ENCODE peak calls at places on chromosomes 5 and 9, in four cellular contexts. One of them, this sample, is unnamed.

GRCh38 chr5:154771383-154771901 is 16.3 kb downstream of the LARP1 start:
- DNase-seq in kidney epithelial cell: peak; percentile 50
- DNase-seq in uterus: no peak
- DNase-seq in coronary artery: no peak
- DNase-seq in this sample: no peak

GRCh38 chr5:124162782-124163532 is 583.5 kb downstream of the ZNF608 start:
- DNase-seq in kidney epithelial cell: no peak
- DNase-seq in uterus: no peak
- DNase-seq in coronary artery: no peak
- DNase-seq in this sample: no peak

GRCh38 chr9:3244963-3245653 is 280.7 kb downstream of the RFX3 start:
- DNase-seq in kidney epithelial cell: peak; percentile 41
- DNase-seq in uterus: no peak
- DNase-seq in coronary artery: no peak
- DNase-seq in this sample: no peak

GRCh38 chr9:112790231-112790774 is 39.7 kb downstream of the SNX30 start:
- DNase-seq in kidney epithelial cell: no peak
- DNase-seq in uterus: no peak
- DNase-seq in coronary artery: no peak
- DNase-seq in this sample: no peak

GRCh38 chr9:93097496-93098205 is 1.6 kb downstream of the CARD19 start:
- DNase-seq in kidney epithelial cell: no peak
- DNase-seq in uterus: peak; percentile 43
- DNase-seq in coronary artery: peak; percentile 83
- DNase-seq in this sample: peak; percentile 23

GRCh38 chr5:139133237-139133636 is 64.9 kb downstream of the SIL1 start:
- DNase-seq in kidney epithelial cell: no peak
- DNase-seq in uterus: no peak
- DNase-seq in coronary artery: no peak
- DNase-seq in this sample: no peak

GRCh38 chr9:17134396-17134842 is 421 bp upstream of the CNTLN start:
- DNase-seq in kidney epithelial cell: no peak
- DNase-seq in uterus: peak; percentile 59
- DNase-seq in coronary artery: no peak
- DNase-seq in this sample: no peak

GRCh38 chr5:152560508-152561137 is 155.5 kb upstream of the NMUR2 start:
- DNase-seq in kidney epithelial cell: peak; percentile 9
- DNase-seq in uterus: no peak
- DNase-seq in coronary artery: no peak
- DNase-seq in this sample: peak; percentile 54

GRCh38 chr9:107612136-107612535 is 122.6 kb upstream of the KLF4 start:
- DNase-seq in kidney epithelial cell: no peak
- DNase-seq in uterus: peak; percentile 75
- DNase-seq in coronary artery: no peak
- DNase-seq in this sample: no peak

GRCh38 chr9:113857875-113858274 is 18.2 kb upstream of the ZNF618 start:
- DNase-seq in kidney epithelial cell: no peak
- DNase-seq in uterus: no peak
- DNase-seq in coronary artery: no peak
- DNase-seq in this sample: no peak

DNA sequence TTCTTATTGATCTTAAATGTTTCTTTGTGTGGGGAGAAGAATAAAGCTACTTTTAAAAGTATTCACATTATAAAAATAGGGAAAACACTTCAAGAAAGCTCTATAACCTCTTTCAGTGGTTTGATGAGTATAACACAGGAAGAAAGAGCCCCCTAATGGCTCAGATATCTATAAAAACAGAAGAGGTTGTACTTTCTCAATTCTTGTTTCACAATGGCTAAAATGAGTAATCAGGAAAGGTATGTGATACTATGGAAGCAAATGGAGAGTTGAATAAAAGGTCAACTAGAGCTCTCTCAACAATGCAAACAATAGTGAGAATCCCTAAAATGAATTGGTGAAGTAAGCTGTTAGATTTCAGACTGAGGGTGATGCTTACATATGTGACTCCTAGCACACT is 584.6 kb upstream of the CDH18 start:
- DNase-seq in kidney epithelial cell: peak; percentile 49
- DNase-seq in uterus: no peak
- DNase-seq in coronary artery: no peak
- DNase-seq in this sample: no peak
- TF ChIP-seq CTCF in kidney epithelial cell: peak; percentile 11
- TF ChIP-seq CTCF in uterus: no peak
- TF ChIP-seq CTCF in coronary artery: no peak
- TF ChIP-seq CTCF in this sample: no peak

GRCh38 chr5:8176101-8176693 is 307.2 kb downstream of the MTRR start:
- DNase-seq in kidney epithelial cell: no peak
- DNase-seq in uterus: no peak
- DNase-seq in coronary artery: no peak
- DNase-seq in this sample: no peak
- TF ChIP-seq CTCF in kidney epithelial cell: no peak
- TF ChIP-seq CTCF in uterus: no peak
- TF ChIP-seq CTCF in coronary artery: no peak
- TF ChIP-seq CTCF in this sample: no peak

GRCh38 chr9:110126986-110127864 is 80.7 kb downstream of the C9orf152 start:
- DNase-seq in kidney epithelial cell: no peak
- DNase-seq in uterus: peak; percentile 83
- DNase-seq in coronary artery: peak; percentile 90
- DNase-seq in this sample: no peak
- TF ChIP-seq CTCF in kidney epithelial cell: no peak
- TF ChIP-seq CTCF in uterus: no peak
- TF ChIP-seq CTCF in coronary artery: no peak
- TF ChIP-seq CTCF in this sample: no peak

GRCh38 chr9:111037744-111038335 is 430 bp downstream of the LPAR1 start:
- DNase-seq in kidney epithelial cell: no peak
- DNase-seq in uterus: no peak
- DNase-seq in coronary artery: no peak
- DNase-seq in this sample: no peak
- TF ChIP-seq CTCF in kidney epithelial cell: no peak
- TF ChIP-seq CTCF in uterus: peak; percentile 25
- TF ChIP-seq CTCF in coronary artery: no peak
- TF ChIP-seq CTCF in this sample: no peak

GRCh38 chr5:157801-158200 is 33.5 kb upstream of the LRRC14B start:
- DNase-seq in kidney epithelial cell: no peak
- DNase-seq in uterus: no peak
- DNase-seq in coronary artery: peak; percentile 50
- DNase-seq in this sample: no peak

GRCh38 chr5:160894-161540 is 30.3 kb upstream of the LRRC14B start:
- DNase-seq in kidney epithelial cell: no peak
- DNase-seq in uterus: no peak
- DNase-seq in coronary artery: peak; percentile 62
- DNase-seq in this sample: no peak

GRCh38 chr5:158807-159447 is 32.4 kb upstream of the LRRC14B start:
- DNase-seq in kidney epithelial cell: no peak
- DNase-seq in uterus: no peak
- DNase-seq in coronary artery: peak; percentile 16
- DNase-seq in this sample: no peak

GRCh38 chr5:160173-160510 is 31.2 kb upstream of the LRRC14B start:
- DNase-seq in kidney epithelial cell: no peak
- DNase-seq in uterus: no peak
- DNase-seq in coronary artery: peak; percentile 16
- DNase-seq in this sample: no peak

GRCh38 chr5:159448-160172 is 31.7 kb upstream of the LRRC14B start:
- DNase-seq in kidney epithelial cell: no peak
- DNase-seq in uterus: no peak
- DNase-seq in coronary artery: peak; percentile 29
- DNase-seq in this sample: no peak
- TF ChIP-seq CTCF in kidney epithelial cell: no peak
- TF ChIP-seq CTCF in uterus: no peak
- TF ChIP-seq CTCF in coronary artery: no peak
- TF ChIP-seq CTCF in this sample: no peak

GRCh38 chr9:88534456-88535225 is at the start of gene NXNL2:
- DNase-seq in kidney epithelial cell: no peak
- DNase-seq in uterus: peak; percentile 93
- DNase-seq in coronary artery: peak; percentile 91
- DNase-seq in this sample: peak; percentile 41

GRCh38 chr9:88533951-88534455 is 975 bp upstream of the NXNL2 start:
- DNase-seq in kidney epithelial cell: no peak
- DNase-seq in uterus: peak; percentile 74
- DNase-seq in coronary artery: peak; percentile 79
- DNase-seq in this sample: no peak

GRCh38 chr9:88531920-88532319 is 3.1 kb upstream of the NXNL2 start:
- DNase-seq in kidney epithelial cell: no peak
- DNase-seq in uterus: no peak
- DNase-seq in coronary artery: no peak
- DNase-seq in this sample: no peak

GRCh38 chr9:88530051-88530450 is 4.9 kb upstream of the NXNL2 start:
- DNase-seq in kidney epithelial cell: peak; percentile 65
- DNase-seq in uterus: peak; percentile 78
- DNase-seq in coronary artery: no peak
- DNase-seq in this sample: no peak

DNA sequence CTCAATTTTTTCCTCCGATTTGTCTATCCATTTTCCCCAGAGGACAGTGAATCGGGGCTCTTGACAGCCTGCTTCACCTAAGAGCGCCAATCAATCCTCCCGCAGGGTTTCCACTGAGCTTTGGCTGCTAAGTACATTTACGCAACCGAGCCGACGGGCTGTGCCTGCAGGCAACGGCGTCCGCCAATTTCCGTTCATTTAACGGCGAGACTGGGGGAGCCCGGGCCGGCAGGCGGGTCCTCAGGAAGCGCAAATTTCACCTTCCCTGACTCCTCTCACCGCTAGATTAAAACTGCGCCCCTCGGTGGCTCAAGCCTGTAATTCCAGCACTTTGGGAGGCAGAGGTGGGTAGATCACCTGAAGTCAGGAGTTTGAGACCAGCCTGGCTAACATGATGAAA is 2.7 kb upstream of the NXNL2 start:
- DNase-seq in kidney epithelial cell: peak; percentile 26
- DNase-seq in uterus: peak; percentile 58
- DNase-seq in coronary artery: no peak
- DNase-seq in this sample: no peak
- TF ChIP-seq CTCF in kidney epithelial cell: peak; percentile 32
- TF ChIP-seq CTCF in uterus: peak; percentile 11
- TF ChIP-seq CTCF in coronary artery: no peak
- TF ChIP-seq CTCF in this sample: no peak

GRCh38 chr9:127886401-127886972 is 9.0 kb upstream of the AK1 start:
- DNase-seq in kidney epithelial cell: no peak
- DNase-seq in uterus: peak; percentile 13
- DNase-seq in coronary artery: peak; percentile 72
- DNase-seq in this sample: no peak

GRCh38 chr9:127884976-127885490 is 7.6 kb upstream of the AK1 start:
- DNase-seq in kidney epithelial cell: no peak
- DNase-seq in uterus: peak; percentile 13
- DNase-seq in coronary artery: no peak
- DNase-seq in this sample: no peak

GRCh38 chr9:127890053-127890452 is 9.3 kb downstream of the ST6GALNAC6 start:
- DNase-seq in kidney epithelial cell: no peak
- DNase-seq in uterus: no peak
- DNase-seq in coronary artery: no peak
- DNase-seq in this sample: no peak

GRCh38 chr9:127885508-127886281 is 8.2 kb upstream of the AK1 start:
- DNase-seq in kidney epithelial cell: no peak
- DNase-seq in uterus: peak; percentile 15
- DNase-seq in coronary artery: no peak
- DNase-seq in this sample: no peak

GRCh38 chr9:127887792-127888191 is 10.3 kb upstream of the AK1 start:
- DNase-seq in kidney epithelial cell: no peak
- DNase-seq in uterus: no peak
- DNase-seq in coronary artery: no peak
- DNase-seq in this sample: no peak
- TF ChIP-seq CTCF in kidney epithelial cell: no peak
- TF ChIP-seq CTCF in uterus: no peak
- TF ChIP-seq CTCF in coronary artery: no peak
- TF ChIP-seq CTCF in this sample: no peak

GRCh38 chr5:37248387-37248969 is 698 bp downstream of the CPLANE1 start:
- DNase-seq in kidney epithelial cell: no peak
- DNase-seq in uterus: no peak
- DNase-seq in coronary artery: no peak
- DNase-seq in this sample: no peak

GRCh38 chr5:37249820-37250175 is 622 bp upstream of the CPLANE1 start:
- DNase-seq in kidney epithelial cell: no peak
- DNase-seq in uterus: no peak
- DNase-seq in coronary artery: no peak
- DNase-seq in this sample: no peak

GRCh38 chr5:37247496-37247895 is 1.7 kb downstream of the CPLANE1 start:
- DNase-seq in kidney epithelial cell: no peak
- DNase-seq in uterus: no peak
- DNase-seq in coronary artery: no peak
- DNase-seq in this sample: no peak

GRCh38 chr5:37247036-37247435 is 2.1 kb downstream of the CPLANE1 start:
- DNase-seq in kidney epithelial cell: no peak
- DNase-seq in uterus: no peak
- DNase-seq in coronary artery: no peak
- DNase-seq in this sample: no peak

DNA sequence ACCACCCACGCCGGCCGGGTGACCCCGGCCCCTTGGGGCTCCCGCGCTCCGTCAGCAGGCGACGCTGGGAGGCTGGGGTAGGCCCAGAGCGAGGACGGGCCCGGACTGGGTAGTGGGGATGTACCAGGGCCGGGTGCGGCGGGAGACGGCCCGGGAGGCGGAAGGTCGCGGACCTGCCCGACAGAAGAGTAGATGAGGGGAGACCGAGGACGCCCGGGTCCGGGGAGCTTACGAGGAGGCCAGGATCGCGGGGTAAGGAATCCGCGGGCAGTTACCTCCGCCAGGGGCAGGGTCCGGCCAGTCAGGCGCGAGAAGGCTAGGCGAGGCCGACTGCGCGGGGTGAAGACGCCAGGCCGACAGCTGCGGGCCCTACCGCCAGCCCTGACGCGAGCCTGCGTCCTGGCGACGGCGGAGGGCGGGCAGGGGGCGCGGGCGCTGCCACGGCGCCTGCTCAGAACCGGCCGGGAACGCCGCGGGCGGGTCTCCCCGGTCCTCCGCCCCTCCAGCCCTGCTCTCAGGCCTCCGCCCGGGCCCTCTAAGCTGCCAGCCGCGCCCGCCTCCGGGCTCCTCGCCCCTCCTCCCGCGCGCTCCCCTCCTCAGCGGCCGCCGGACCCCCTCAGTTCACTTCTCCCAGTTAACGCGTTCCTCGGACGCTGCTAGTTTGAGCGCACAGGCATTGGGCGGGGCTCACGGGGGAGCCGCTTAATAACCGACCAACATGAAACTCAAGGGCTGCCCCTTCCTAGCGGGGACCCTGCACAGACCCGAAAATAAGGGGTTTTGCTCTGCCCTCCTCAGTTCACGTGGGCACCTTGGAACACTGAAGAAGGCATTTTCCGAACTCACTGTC is at the start of gene CPLANE1:
- DNase-seq in kidney epithelial cell: no peak
- DNase-seq in uterus: peak; percentile 61
- DNase-seq in coronary artery: peak; percentile 85
- DNase-seq in this sample: peak; percentile 29
- TF ChIP-seq CTCF in kidney epithelial cell: no peak
- TF ChIP-seq CTCF in uterus: no peak
- TF ChIP-seq CTCF in coronary artery: no peak
- TF ChIP-seq CTCF in this sample: no peak